ENCODE peak calls at places on chromosome 9, in nine cellular contexts. One of them, this sample, is unnamed.

GRCh38 chr9:79610019-79610760 is 38.4 kb downstream of the TLE4 start:
- DNase-seq in neural crest cell: no peak
- DNase-seq in AG09309: peak; percentile 29
- DNase-seq in H1: no peak
- DNase-seq in mesothelial cell of epicardium: no peak
- DNase-seq in esophagus squamous epithelium: no peak
- DNase-seq in tibial artery: no peak
- DNase-seq in cardiac muscle cell: no peak
- DNase-seq in mammary epithelial cell: no peak
- DNase-seq in this sample: no peak

GRCh38 chr9:111851536-111851935 is 45.1 kb upstream of the UGCG start:
- DNase-seq in neural crest cell: no peak
- DNase-seq in AG09309: no peak
- DNase-seq in H1: no peak
- DNase-seq in mesothelial cell of epicardium: no peak
- DNase-seq in esophagus squamous epithelium: no peak
- DNase-seq in tibial artery: no peak
- DNase-seq in cardiac muscle cell: no peak
- DNase-seq in mammary epithelial cell: peak; percentile 88
- DNase-seq in this sample: no peak

GRCh38 chr9:34994429-34995287 is 5.1 kb downstream of the DNAJB5 start:
- DNase-seq in neural crest cell: peak; percentile 47
- DNase-seq in AG09309: no peak
- DNase-seq in H1: no peak
- DNase-seq in mesothelial cell of epicardium: no peak
- DNase-seq in esophagus squamous epithelium: no peak
- DNase-seq in tibial artery: no peak
- DNase-seq in cardiac muscle cell: peak; percentile 59
- DNase-seq in mammary epithelial cell: peak; percentile 43
- DNase-seq in this sample: no peak

GRCh38 chr9:17613723-17614122 is 34.9 kb downstream of the SH3GL2 start:
- DNase-seq in neural crest cell: no peak
- DNase-seq in AG09309: peak; percentile 20
- DNase-seq in H1: no peak
- DNase-seq in mesothelial cell of epicardium: no peak
- DNase-seq in esophagus squamous epithelium: no peak
- DNase-seq in tibial artery: no peak
- DNase-seq in cardiac muscle cell: no peak
- DNase-seq in mammary epithelial cell: peak; percentile 41
- DNase-seq in this sample: no peak

GRCh38 chr9:2087500-2088313 is 72.6 kb downstream of the SMARCA2 start:
- DNase-seq in neural crest cell: no peak
- DNase-seq in AG09309: no peak
- DNase-seq in H1: no peak
- DNase-seq in mesothelial cell of epicardium: no peak
- DNase-seq in esophagus squamous epithelium: no peak
- DNase-seq in tibial artery: no peak
- DNase-seq in cardiac muscle cell: peak; percentile 36
- DNase-seq in mammary epithelial cell: peak; percentile 50
- DNase-seq in this sample: no peak

GRCh38 chr9:88106492-88106891 is 31.8 kb downstream of the SPATA31C2 start:
- DNase-seq in neural crest cell: no peak
- DNase-seq in AG09309: peak; percentile 31
- DNase-seq in H1: no peak
- DNase-seq in mesothelial cell of epicardium: no peak
- DNase-seq in esophagus squamous epithelium: no peak
- DNase-seq in tibial artery: no peak
- DNase-seq in cardiac muscle cell: no peak
- DNase-seq in mammary epithelial cell: peak; percentile 40
- DNase-seq in this sample: no peak

GRCh38 chr9:116700882-116701836 is 14.1 kb downstream of the TRIM32 start:
- DNase-seq in neural crest cell: no peak
- DNase-seq in AG09309: no peak
- DNase-seq in H1: no peak
- DNase-seq in mesothelial cell of epicardium: no peak
- DNase-seq in esophagus squamous epithelium: no peak
- DNase-seq in tibial artery: no peak
- DNase-seq in cardiac muscle cell: no peak
- DNase-seq in mammary epithelial cell: no peak
- DNase-seq in this sample: no peak

GRCh38 chr9:134293576-134294227 is 32.6 kb upstream of the RXRA start:
- DNase-seq in neural crest cell: no peak
- DNase-seq in AG09309: no peak
- DNase-seq in H1: no peak
- DNase-seq in mesothelial cell of epicardium: no peak
- DNase-seq in esophagus squamous epithelium: no peak
- DNase-seq in tibial artery: no peak
- DNase-seq in cardiac muscle cell: no peak
- DNase-seq in mammary epithelial cell: no peak
- DNase-seq in this sample: no peak

GRCh38 chr9:38435526-38435925 is 11.3 kb upstream of the IGFBPL1 start:
- DNase-seq in neural crest cell: no peak
- DNase-seq in AG09309: no peak
- DNase-seq in H1: no peak
- DNase-seq in mesothelial cell of epicardium: no peak
- DNase-seq in esophagus squamous epithelium: no peak
- DNase-seq in tibial artery: no peak
- DNase-seq in cardiac muscle cell: no peak
- DNase-seq in mammary epithelial cell: no peak
- DNase-seq in this sample: no peak

GRCh38 chr9:16143947-16144890 is 591.4 kb downstream of the CCDC171 start:
- DNase-seq in neural crest cell: no peak
- DNase-seq in AG09309: no peak
- DNase-seq in H1: no peak
- DNase-seq in mesothelial cell of epicardium: no peak
- DNase-seq in esophagus squamous epithelium: no peak
- DNase-seq in tibial artery: no peak
- DNase-seq in cardiac muscle cell: no peak
- DNase-seq in mammary epithelial cell: peak; percentile 96
- DNase-seq in this sample: no peak

GRCh38 chr9:133875131-133875530 is 117.0 kb downstream of the VAV2 start:
- DNase-seq in neural crest cell: no peak
- DNase-seq in AG09309: no peak
- DNase-seq in H1: no peak
- DNase-seq in mesothelial cell of epicardium: no peak
- DNase-seq in esophagus squamous epithelium: no peak
- DNase-seq in tibial artery: no peak
- DNase-seq in cardiac muscle cell: no peak
- DNase-seq in mammary epithelial cell: no peak
- DNase-seq in this sample: no peak

GRCh38 chr9:132597073-132597775 is 14.8 kb downstream of the BARHL1 start:
- DNase-seq in neural crest cell: no peak
- DNase-seq in AG09309: no peak
- DNase-seq in H1: no peak
- DNase-seq in mesothelial cell of epicardium: no peak
- DNase-seq in esophagus squamous epithelium: no peak
- DNase-seq in tibial artery: peak; percentile 45
- DNase-seq in cardiac muscle cell: no peak
- DNase-seq in mammary epithelial cell: no peak
- DNase-seq in this sample: no peak

GRCh38 chr9:98215266-98215665 is 22.8 kb upstream of the CORO2A start:
- DNase-seq in neural crest cell: no peak
- DNase-seq in AG09309: no peak
- DNase-seq in H1: no peak
- DNase-seq in mesothelial cell of epicardium: no peak
- DNase-seq in esophagus squamous epithelium: no peak
- DNase-seq in tibial artery: no peak
- DNase-seq in cardiac muscle cell: no peak
- DNase-seq in mammary epithelial cell: no peak
- DNase-seq in this sample: no peak

GRCh38 chr9:221989-222776 is 7.5 kb downstream of the DOCK8 start:
- DNase-seq in neural crest cell: no peak
- DNase-seq in AG09309: no peak
- DNase-seq in H1: no peak
- DNase-seq in mesothelial cell of epicardium: no peak
- DNase-seq in esophagus squamous epithelium: no peak
- DNase-seq in tibial artery: no peak
- DNase-seq in cardiac muscle cell: no peak
- DNase-seq in mammary epithelial cell: no peak
- DNase-seq in this sample: no peak

GRCh38 chr9:122213589-122214413 is 15.0 kb downstream of the LHX6 start:
- DNase-seq in neural crest cell: peak; percentile 65
- DNase-seq in AG09309: no peak
- DNase-seq in H1: peak; percentile 87
- DNase-seq in mesothelial cell of epicardium: peak; percentile 68
- DNase-seq in esophagus squamous epithelium: no peak
- DNase-seq in tibial artery: no peak
- DNase-seq in cardiac muscle cell: peak; percentile 87
- DNase-seq in mammary epithelial cell: peak; percentile 84
- DNase-seq in this sample: peak; percentile 73

DNA sequence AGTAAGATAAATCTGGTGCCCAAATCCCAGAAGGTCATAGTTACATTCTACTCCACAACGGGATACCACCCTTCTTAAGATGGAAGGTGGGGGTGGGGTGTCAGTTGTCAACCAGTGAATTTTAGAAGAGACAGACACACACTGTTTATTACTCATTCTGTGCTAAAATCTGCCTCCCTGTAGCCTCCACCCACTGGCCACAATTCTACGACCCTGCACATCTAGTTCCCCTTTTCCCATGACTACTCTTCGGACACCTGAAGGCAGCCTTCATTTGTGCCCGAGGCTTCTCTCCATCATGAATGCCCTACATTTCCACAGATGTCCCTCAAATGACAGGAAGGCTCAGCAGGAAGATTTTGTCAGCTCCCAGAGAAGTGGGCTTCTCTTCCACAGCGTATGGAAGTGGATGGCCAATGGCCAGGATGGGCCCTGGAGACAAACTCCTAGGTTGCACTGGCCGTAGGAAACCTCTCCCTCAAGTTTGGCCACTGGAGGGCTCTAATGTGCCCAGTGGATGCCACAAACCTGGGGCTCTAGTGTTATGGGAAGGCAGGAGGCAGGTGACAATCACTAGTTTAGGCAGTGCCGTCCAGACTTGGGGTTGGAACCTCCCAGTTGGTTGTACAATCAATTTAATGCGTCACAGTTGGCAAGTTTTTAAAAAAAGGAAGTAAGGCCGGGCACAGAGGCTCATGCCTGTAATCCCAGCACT is 46.6 kb downstream of the PTPN3 start:
- DNase-seq in neural crest cell: no peak
- DNase-seq in AG09309: no peak
- DNase-seq in H1: no peak
- DNase-seq in mesothelial cell of epicardium: no peak
- DNase-seq in esophagus squamous epithelium: no peak
- DNase-seq in tibial artery: no peak
- DNase-seq in cardiac muscle cell: no peak
- DNase-seq in mammary epithelial cell: no peak
- DNase-seq in this sample: no peak
- TF ChIP-seq CTCF in neural crest cell: no peak
- TF ChIP-seq CTCF in AG09309: no peak
- TF ChIP-seq CTCF in H1: peak; percentile 71
- TF ChIP-seq CTCF in mesothelial cell of epicardium: no peak
- TF ChIP-seq CTCF in esophagus squamous epithelium: no peak
- TF ChIP-seq CTCF in tibial artery: no peak
- TF ChIP-seq CTCF in cardiac muscle cell: no peak
- TF ChIP-seq CTCF in mammary epithelial cell: no peak
- TF ChIP-seq CTCF in this sample: no peak

DNA sequence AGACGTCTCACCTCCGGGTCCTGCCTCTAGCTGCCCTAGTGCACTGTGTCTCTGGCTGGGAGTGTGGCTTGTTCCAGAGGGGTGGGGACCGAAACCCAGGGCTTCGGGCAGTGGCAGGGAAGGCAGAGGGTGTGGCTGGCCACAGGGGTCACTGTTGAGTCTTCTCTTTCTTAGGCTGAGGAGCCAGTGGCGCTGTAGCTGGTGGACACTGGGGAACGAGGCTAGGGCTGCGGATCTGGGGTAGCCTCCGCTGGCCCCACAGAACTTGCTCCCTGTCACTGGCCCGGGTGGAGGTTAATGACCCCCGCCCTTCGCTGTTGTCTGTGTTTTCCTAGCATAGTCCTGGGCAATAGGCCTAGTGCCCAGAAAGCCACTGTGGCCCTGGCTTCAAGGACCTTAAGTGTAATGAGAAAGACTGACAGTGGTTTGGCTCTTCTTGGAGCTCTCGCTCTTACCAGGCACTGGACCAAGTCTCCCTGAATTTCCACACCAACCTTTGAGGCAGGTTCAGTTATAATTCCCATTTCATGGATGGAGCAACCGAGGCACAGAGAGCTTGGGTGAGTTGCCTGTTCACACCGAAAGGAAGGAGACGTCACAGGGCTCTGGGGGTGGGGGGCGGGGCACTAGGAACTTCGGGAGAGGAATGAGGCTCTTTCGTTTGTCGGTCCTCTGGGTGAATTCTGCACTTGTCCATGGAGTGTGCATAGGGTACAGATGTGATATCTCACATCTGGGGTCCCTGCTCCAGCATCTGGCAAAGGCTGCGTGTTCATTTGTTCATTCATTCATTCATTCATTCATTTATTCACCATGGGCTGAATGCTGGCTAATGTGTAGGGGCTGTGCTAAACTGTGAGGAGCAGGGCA is 4.8 kb upstream of the IER5L start:
- DNase-seq in neural crest cell: peak; percentile 71
- DNase-seq in AG09309: no peak
- DNase-seq in H1: no peak
- DNase-seq in mesothelial cell of epicardium: no peak
- DNase-seq in esophagus squamous epithelium: no peak
- DNase-seq in tibial artery: no peak
- DNase-seq in cardiac muscle cell: peak; percentile 41
- DNase-seq in mammary epithelial cell: no peak
- DNase-seq in this sample: peak; percentile 38
- TF ChIP-seq CTCF in neural crest cell: peak; percentile 60
- TF ChIP-seq CTCF in AG09309: peak; percentile 28
- TF ChIP-seq CTCF in H1: peak; percentile 88
- TF ChIP-seq CTCF in mesothelial cell of epicardium: no peak
- TF ChIP-seq CTCF in esophagus squamous epithelium: peak; percentile 22
- TF ChIP-seq CTCF in tibial artery: peak; percentile 21
- TF ChIP-seq CTCF in cardiac muscle cell: peak; percentile 54
- TF ChIP-seq CTCF in mammary epithelial cell: no peak
- TF ChIP-seq CTCF in this sample: peak; percentile 64

GRCh38 chr9:19769213-19769612 is 19.6 kb downstream of the SLC24A2 start:
- DNase-seq in neural crest cell: no peak
- DNase-seq in AG09309: no peak
- DNase-seq in H1: no peak
- DNase-seq in mesothelial cell of epicardium: no peak
- DNase-seq in esophagus squamous epithelium: no peak
- DNase-seq in tibial artery: no peak
- DNase-seq in cardiac muscle cell: no peak
- DNase-seq in mammary epithelial cell: peak; percentile 82
- DNase-seq in this sample: no peak
- TF ChIP-seq CTCF in neural crest cell: no peak
- TF ChIP-seq CTCF in AG09309: no peak
- TF ChIP-seq CTCF in H1: no peak
- TF ChIP-seq CTCF in mesothelial cell of epicardium: no peak
- TF ChIP-seq CTCF in esophagus squamous epithelium: no peak
- TF ChIP-seq CTCF in tibial artery: no peak
- TF ChIP-seq CTCF in cardiac muscle cell: no peak
- TF ChIP-seq CTCF in mammary epithelial cell: peak; percentile 9
- TF ChIP-seq CTCF in this sample: no peak

DNA sequence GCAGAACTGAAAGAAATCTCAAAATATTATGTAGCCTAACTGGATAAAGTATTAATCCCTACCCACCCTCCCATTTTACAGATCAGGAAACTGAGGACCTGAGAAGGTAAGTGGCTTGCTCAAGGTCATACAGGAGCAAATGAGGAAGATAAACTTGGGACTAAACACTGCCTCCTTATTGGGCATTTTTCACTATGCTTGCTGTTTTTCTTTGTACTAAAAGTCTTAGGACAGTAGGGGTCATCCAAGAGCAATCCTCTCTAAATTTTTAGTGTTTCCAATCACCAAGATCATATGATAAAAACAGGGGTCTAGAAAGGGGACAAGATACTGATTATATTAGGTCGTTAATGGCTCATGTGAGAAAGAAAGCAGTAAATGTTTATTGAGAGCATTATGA is 80.8 kb downstream of the RORB start:
- DNase-seq in neural crest cell: no peak
- DNase-seq in AG09309: no peak
- DNase-seq in H1: no peak
- DNase-seq in mesothelial cell of epicardium: no peak
- DNase-seq in esophagus squamous epithelium: no peak
- DNase-seq in tibial artery: no peak
- DNase-seq in cardiac muscle cell: no peak
- DNase-seq in mammary epithelial cell: no peak
- DNase-seq in this sample: no peak
- TF ChIP-seq CTCF in neural crest cell: peak; percentile 59
- TF ChIP-seq CTCF in AG09309: peak; percentile 54
- TF ChIP-seq CTCF in H1: peak; percentile 29
- TF ChIP-seq CTCF in mesothelial cell of epicardium: peak; percentile 27
- TF ChIP-seq CTCF in esophagus squamous epithelium: no peak
- TF ChIP-seq CTCF in tibial artery: no peak
- TF ChIP-seq CTCF in cardiac muscle cell: peak; percentile 50
- TF ChIP-seq CTCF in mammary epithelial cell: peak; percentile 50
- TF ChIP-seq CTCF in this sample: peak; percentile 29